ENCODE peak calls at places on chromosomes 2 and 18, in four cellular contexts. W is right cardiac atrium, R is endothelial cell of umbilical vein, C is cardiac muscle cell. D is an unnamed sample. For H3K9me3, the result is how much of the 10 kb centered on the place peaks cover.

GRCh38 chr2:43216629-43217028 is 9.8 kb downstream of the ZFP36L2 start:
- DNase-seq in C (no peak), W (no peak), R (no peak), D (no peak)

GRCh38 chr18:26708814-26709717 is 156.4 kb downstream of the AQP4 start:
- DNase-seq in W (no peak), R (no peak), C (no peak), D (no peak)

GRCh38 chr2:9519250-9519649 is 36.4 kb downstream of the ADAM17 start:
- DNase-seq in W (no peak), C (no peak), R (no peak), D (no peak)

GRCh38 chr2:73907840-73908452 is 15.1 kb downstream of the ACTG2 start:
- DNase-seq in C (peak), R (no peak), W (peak), D (peak)

GRCh38 chr2:161030260-161031063 is 129.8 kb upstream of the TANK start:
- DNase-seq in W (no peak), C (peak), R (no peak), D (no peak)

GRCh38 chr2:172270278-172271079 is 156.9 kb upstream of the ITGA6 start:
- DNase-seq in R (no peak), W (no peak), C (no peak), D (no peak)

GRCh38 chr18:57813245-57813644 is 10.1 kb upstream of the ATP8B1 start:
- DNase-seq in W (no peak), R (peak), C (peak), D (no peak)

GRCh38 chr2:28512607-28512965 is 16.7 kb downstream of the PLB1 start:
- DNase-seq in R (no peak), C (no peak), W (no peak), D (no peak)

GRCh38 chr2:174753038-174753633 is 11.1 kb downstream of the CHRNA1 start:
- DNase-seq in C (no peak), W (no peak), R (no peak), D (no peak)

GRCh38 chr2:198966269-198966668 is 491.5 kb downstream of the SATB2 start:
- DNase-seq in R (no peak), W (no peak), C (no peak), D (no peak)

GRCh38 chr2:137947714-137948336 is 16.4 kb upstream of the HNMT start:
- DNase-seq in W (peak), R (peak), C (peak), D (peak)

GRCh38 chr18:48781041-48781989 is 169.4 kb downstream of the SMAD7 start:
- DNase-seq in R (peak), C (peak), W (peak), D (no peak)

GRCh38 chr2:233129351-233129978 is 69.3 kb downstream of the INPP5D start:
- DNase-seq in W (no peak), C (peak), R (peak), D (peak)

GRCh38 chr2:47038656-47039501 is 116.2 kb downstream of the STPG4 start:
- DNase-seq in W (no peak), R (peak), C (no peak), D (no peak)

GRCh38 chr2:8312221-8312620 is 369.6 kb upstream of the ID2 start:
- DNase-seq in W (no peak), R (no peak), C (no peak), D (no peak)

GRCh38 chr2:8134105-8134903 is 547.6 kb upstream of the ID2 start:
- DNase-seq in R (peak), W (no peak), C (no peak), D (peak)

GRCh38 chr2:223465793-223466192 is 136.4 kb downstream of the SCG2 start:
- DNase-seq in W (peak), C (peak), R (peak), D (peak)

GRCh38 chr2:151945186-151945585 is 117.0 kb upstream of the ARL5A start:
- DNase-seq in W (no peak), C (no peak), R (no peak), D (no peak)

GRCh38 chr2:5794012-5794411 is 101.8 kb downstream of the SOX11 start:
- DNase-seq in R (no peak), W (no peak), C (no peak), D (no peak)
- H3K9me3 ChIP-seq in R (under half), W (under half), C (under half), D (under half)

GRCh38 chr18:79889569-79889968 is 61.9 kb downstream of the SLC66A2 start:
- DNase-seq in R (no peak), C (no peak), W (no peak), D (no peak)

GRCh38 chr18:79887181-79888000 is 64.1 kb downstream of the SLC66A2 start:
- DNase-seq in W (no peak), C (no peak), R (no peak), D (no peak)

GRCh38 chr18:79884963-79885728 is 66.3 kb downstream of the SLC66A2 start:
- DNase-seq in R (no peak), C (no peak), W (no peak), D (no peak)

GRCh38 chr18:79888016-79888415 is 63.4 kb downstream of the SLC66A2 start:
- DNase-seq in R (no peak), C (no peak), W (no peak), D (no peak)

GRCh38 chr18:79890638-79891037 is 60.8 kb downstream of the SLC66A2 start:
- DNase-seq in W (no peak), R (no peak), C (no peak), D (no peak)
- H3K9me3 ChIP-seq in W (under half), R (under half), C (under half), D (half or more)

DNA sequence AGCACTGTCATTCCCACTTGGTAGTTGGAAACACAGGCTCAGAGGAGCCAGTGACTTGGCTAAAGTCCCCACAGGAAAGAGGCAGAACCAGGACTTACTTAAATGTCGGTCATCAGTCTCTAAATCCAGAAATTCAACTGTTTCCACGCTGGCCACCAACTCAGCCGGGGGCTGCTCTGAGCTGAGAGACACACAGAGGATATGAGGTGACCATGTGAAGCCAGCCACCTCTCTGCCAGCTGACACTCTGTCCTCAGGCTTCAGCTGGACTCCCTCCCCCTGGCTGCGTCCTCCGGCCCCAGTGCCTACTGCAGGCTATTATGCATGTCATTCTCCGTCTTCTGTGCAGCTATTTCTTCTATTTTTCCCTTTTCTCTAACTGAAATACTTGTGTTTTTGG is 168.9 kb downstream of the ANKRD30B start:
- DNase-seq in R (no peak), C (no peak), W (no peak), D (no peak)
- H3K9me3 ChIP-seq in R (under half), C (under half), W (under half), D (under half)

DNA sequence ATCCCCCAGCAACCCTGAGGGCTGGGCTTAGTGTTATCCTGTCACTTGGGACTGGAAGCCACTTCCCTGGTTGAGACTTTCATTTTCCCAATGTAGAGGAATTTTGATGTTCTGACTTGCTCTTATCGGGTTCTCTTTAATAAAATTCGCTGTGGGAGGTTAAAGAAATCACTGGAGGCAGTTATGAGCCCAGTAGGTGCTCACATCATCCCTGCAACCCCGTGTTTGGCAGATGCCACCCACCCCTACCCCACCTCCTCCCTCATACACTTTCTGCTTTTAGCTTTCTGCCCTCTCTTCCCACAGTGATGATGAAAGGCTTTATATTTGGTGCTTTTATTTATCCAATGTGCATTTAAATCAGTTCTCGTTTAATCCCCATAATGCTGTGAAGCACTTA is 106.6 kb downstream of the MAPK4 start:
- DNase-seq in R (no peak), W (no peak), C (no peak), D (no peak)
- H3K9me3 ChIP-seq in R (under half), W (under half), C (under half), D (under half)

GRCh38 chr2:127511090-127511489 is 15.2 kb downstream of the IWS1 start:
- DNase-seq in R (no peak), W (no peak), C (no peak), D (no peak)

GRCh38 chr2:127506502-127506901 is 19.8 kb downstream of the IWS1 start:
- DNase-seq in W (no peak), R (no peak), C (no peak), D (no peak)

GRCh38 chr2:127508025-127508620 is 18.2 kb downstream of the IWS1 start:
- DNase-seq in C (no peak), R (no peak), W (no peak), D (no peak)

GRCh38 chr2:127510073-127510472 is 16.2 kb downstream of the IWS1 start:
- DNase-seq in R (no peak), C (no peak), W (no peak), D (no peak)

GRCh38 chr2:127508621-127509034 is 17.7 kb downstream of the IWS1 start:
- DNase-seq in W (peak), R (peak), C (peak), D (peak)
- H3K9me3 ChIP-seq in W (under half), R (under half), C (under half), D (under half)